ENCODE peak calls at places on chromosomes 16 and 17, in eight cellular contexts. U is mammary epithelial cell; K is ELR; H is HFF-Myc; S is effector memory CD8-positive, alpha-beta T cell; D is amygdala; G is T-cell; X is ovary. T is an unnamed sample.

GRCh38 chr16:23045025-23045424 is 104.2 kb downstream of the USP31 start:
- DNase-seq in U (no peak), K (no peak), H (no peak), S (no peak), D (no peak), G (no peak), X (no peak), T (no peak)

GRCh38 chr17:77827039-77827438 is 131.5 kb upstream of the TNRC6C start:
- DNase-seq in U (no peak), K (no peak), H (no peak), S (no peak), D (no peak), G (no peak), X (no peak), T (no peak)

GRCh38 chr17:80833952-80834895 is 157.4 kb upstream of the CHMP6 start:
- DNase-seq in U (no peak), K (peak; percentile 85), H (peak; percentile 80), S (no peak), D (no peak), G (no peak), X (peak; percentile 72), T (no peak)

GRCh38 chr17:79428988-79429387 is 181.9 kb downstream of the RBFOX3 start:
- DNase-seq in U (no peak), K (no peak), H (no peak), S (no peak), D (no peak), G (no peak), X (no peak), T (no peak)

GRCh38 chr16:11439790-11440656 is 94.8 kb downstream of the RMI2 start:
- DNase-seq in U (no peak), K (no peak), H (no peak), S (no peak), D (no peak), G (no peak), X (no peak), T (no peak)

GRCh38 chr17:81553616-81554181 is 1.5 kb upstream of the FAAP100 start:
- DNase-seq in U (peak; percentile 92), K (peak; percentile 100), H (peak; percentile 89), S (no peak), D (no peak), G (no peak), X (peak; percentile 59), T (no peak)

GRCh38 chr17:20010099-20010863 is 1.1 kb downstream of the SPECC1 start:
- DNase-seq in U (peak; percentile 42), K (peak; percentile 71), H (no peak), S (no peak), D (no peak), G (no peak), X (peak; percentile 52), T (peak; percentile 6)

GRCh38 chr17:50187741-50188520 is 13.5 kb downstream of the COL1A1 start:
- DNase-seq in U (no peak), K (no peak), H (no peak), S (no peak), D (no peak), G (no peak), X (no peak), T (no peak)

GRCh38 chr17:68094481-68095078 is 59.0 kb downstream of the KPNA2 start:
- DNase-seq in U (no peak), K (no peak), H (no peak), S (no peak), D (no peak), G (no peak), X (no peak), T (no peak)

GRCh38 chr17:75707096-75707720 is 14.1 kb upstream of the ITGB4 start:
- DNase-seq in U (peak; percentile 79), K (peak; percentile 89), H (no peak), S (no peak), D (no peak), G (no peak), X (peak; percentile 47), T (no peak)

GRCh38 chr17:29103341-29103740 is 60.4 kb downstream of the PIPOX start:
- DNase-seq in U (no peak), K (no peak), H (no peak), S (no peak), D (no peak), G (no peak), X (no peak), T (no peak)

GRCh38 chr16:50868577-50868976 is 126.7 kb downstream of the CYLD start:
- DNase-seq in U (no peak), K (no peak), H (no peak), S (no peak), D (no peak), G (no peak), X (no peak), T (no peak)

GRCh38 chr16:1363501-1364041 is 11.8 kb downstream of the GNPTG start:
- DNase-seq in U (peak; percentile 44), K (peak; percentile 38), H (no peak), S (peak; percentile 68), D (no peak), G (peak; percentile 69), X (no peak), T (peak; percentile 71)

T was measured in CD4-positive, alpha-beta memory T cell.